ENCODE peak calls at places on chromosomes 12 and 14, in seven cellular contexts. One of them, this sample, is unnamed.

GRCh38 chr14:105021656-105022275 is 883 bp upstream of the CDCA4 start:
- DNase-seq in thoracic aorta: no peak
- DNase-seq in kidney epithelial cell: no peak
- DNase-seq in colonic mucosa: peak; percentile 66
- DNase-seq in PC-3: peak; percentile 21
- DNase-seq in Peyer's patch: peak; percentile 68
- DNase-seq in prostate gland: no peak
- DNase-seq in this sample: no peak

GRCh38 chr12:47891356-47891755 is 13.4 kb downstream of the VDR start:
- DNase-seq in Peyer's patch: no peak
- DNase-seq in thoracic aorta: no peak
- DNase-seq in prostate gland: no peak
- DNase-seq in colonic mucosa: no peak
- DNase-seq in PC-3: no peak
- DNase-seq in kidney epithelial cell: no peak
- DNase-seq in this sample: no peak

GRCh38 chr12:4447151-4447550 is 1.5 kb upstream of the FGF6 start:
- DNase-seq in PC-3: no peak
- DNase-seq in prostate gland: no peak
- DNase-seq in Peyer's patch: no peak
- DNase-seq in kidney epithelial cell: no peak
- DNase-seq in colonic mucosa: no peak
- DNase-seq in thoracic aorta: no peak
- DNase-seq in this sample: no peak

GRCh38 chr12:87836190-87836589 is 193.0 kb downstream of the C12orf50 start:
- DNase-seq in Peyer's patch: no peak
- DNase-seq in prostate gland: no peak
- DNase-seq in thoracic aorta: no peak
- DNase-seq in colonic mucosa: no peak
- DNase-seq in kidney epithelial cell: no peak
- DNase-seq in PC-3: no peak
- DNase-seq in this sample: no peak

GRCh38 chr14:45262637-45263036 is 9.6 kb upstream of the MIS18BP1 start:
- DNase-seq in PC-3: peak; percentile 45
- DNase-seq in colonic mucosa: no peak
- DNase-seq in kidney epithelial cell: no peak
- DNase-seq in Peyer's patch: no peak
- DNase-seq in prostate gland: no peak
- DNase-seq in thoracic aorta: no peak
- DNase-seq in this sample: no peak

GRCh38 chr14:79575032-79575431 is 636.3 kb downstream of the DIO2 start:
- DNase-seq in prostate gland: no peak
- DNase-seq in colonic mucosa: no peak
- DNase-seq in PC-3: no peak
- DNase-seq in kidney epithelial cell: no peak
- DNase-seq in thoracic aorta: no peak
- DNase-seq in Peyer's patch: no peak
- DNase-seq in this sample: no peak

GRCh38 chr12:23884909-23885308 is 64.6 kb downstream of the SOX5 start:
- DNase-seq in colonic mucosa: no peak
- DNase-seq in prostate gland: no peak
- DNase-seq in kidney epithelial cell: no peak
- DNase-seq in thoracic aorta: no peak
- DNase-seq in PC-3: no peak
- DNase-seq in Peyer's patch: no peak
- DNase-seq in this sample: no peak

GRCh38 chr12:122951406-122951805 is 14.9 kb downstream of the ABCB9 start:
- DNase-seq in colonic mucosa: peak; percentile 77
- DNase-seq in Peyer's patch: peak; percentile 64
- DNase-seq in PC-3: peak; percentile 84
- DNase-seq in thoracic aorta: no peak
- DNase-seq in prostate gland: no peak
- DNase-seq in kidney epithelial cell: peak; percentile 45
- DNase-seq in this sample: no peak

GRCh38 chr14:22974530-22975313 is 7.6 kb downstream of the AJUBA start:
- DNase-seq in PC-3: no peak
- DNase-seq in prostate gland: no peak
- DNase-seq in Peyer's patch: no peak
- DNase-seq in thoracic aorta: no peak
- DNase-seq in colonic mucosa: no peak
- DNase-seq in kidney epithelial cell: no peak
- DNase-seq in this sample: no peak

GRCh38 chr12:68932701-68933563 is at the start of gene CPM:
- DNase-seq in colonic mucosa: peak; percentile 86
- DNase-seq in thoracic aorta: no peak
- DNase-seq in PC-3: peak; percentile 72
- DNase-seq in prostate gland: peak; percentile 75
- DNase-seq in Peyer's patch: peak; percentile 88
- DNase-seq in kidney epithelial cell: peak; percentile 18
- DNase-seq in this sample: peak; percentile 53

GRCh38 chr12:27183342-27183741 is 60.7 kb upstream of the STK38L start:
- DNase-seq in PC-3: no peak
- DNase-seq in kidney epithelial cell: no peak
- DNase-seq in prostate gland: no peak
- DNase-seq in colonic mucosa: no peak
- DNase-seq in Peyer's patch: no peak
- DNase-seq in thoracic aorta: no peak
- DNase-seq in this sample: no peak

GRCh38 chr14:94679106-94679819 is 67.1 kb downstream of the SERPINA3 start:
- DNase-seq in kidney epithelial cell: no peak
- DNase-seq in colonic mucosa: no peak
- DNase-seq in Peyer's patch: no peak
- DNase-seq in prostate gland: no peak
- DNase-seq in PC-3: no peak
- DNase-seq in thoracic aorta: no peak
- DNase-seq in this sample: no peak

GRCh38 chr14:64779472-64779871 is 75.2 kb downstream of the PLEKHG3 start:
- DNase-seq in Peyer's patch: no peak
- DNase-seq in prostate gland: no peak
- DNase-seq in PC-3: no peak
- DNase-seq in thoracic aorta: no peak
- DNase-seq in kidney epithelial cell: no peak
- DNase-seq in colonic mucosa: no peak
- DNase-seq in this sample: no peak

GRCh38 chr14:98705826-98706225 is 566.2 kb downstream of the BCL11B start:
- DNase-seq in kidney epithelial cell: no peak
- DNase-seq in prostate gland: no peak
- DNase-seq in thoracic aorta: no peak
- DNase-seq in PC-3: no peak
- DNase-seq in colonic mucosa: no peak
- DNase-seq in Peyer's patch: no peak
- DNase-seq in this sample: no peak

GRCh38 chr14:103511022-103511693 is 11.5 kb downstream of the CKB start:
- DNase-seq in PC-3: no peak
- DNase-seq in colonic mucosa: no peak
- DNase-seq in prostate gland: no peak
- DNase-seq in Peyer's patch: peak; percentile 12
- DNase-seq in kidney epithelial cell: no peak
- DNase-seq in thoracic aorta: no peak
- DNase-seq in this sample: no peak

GRCh38 chr12:47547077-47547476 is 158.8 kb downstream of the RPAP3 start:
- DNase-seq in PC-3: peak; percentile 70
- DNase-seq in Peyer's patch: no peak
- DNase-seq in colonic mucosa: no peak
- DNase-seq in kidney epithelial cell: peak; percentile 9
- DNase-seq in thoracic aorta: no peak
- DNase-seq in prostate gland: no peak
- DNase-seq in this sample: no peak

GRCh38 chr12:62481843-62482540 is 15.4 kb downstream of the MON2 start:
- DNase-seq in prostate gland: no peak
- DNase-seq in kidney epithelial cell: no peak
- DNase-seq in thoracic aorta: no peak
- DNase-seq in PC-3: no peak
- DNase-seq in Peyer's patch: no peak
- DNase-seq in colonic mucosa: no peak
- DNase-seq in this sample: no peak

GRCh38 chr14:100019156-100019882 is 45.9 kb upstream of the EVL start:
- DNase-seq in colonic mucosa: no peak
- DNase-seq in kidney epithelial cell: no peak
- DNase-seq in prostate gland: no peak
- DNase-seq in thoracic aorta: no peak
- DNase-seq in Peyer's patch: no peak
- DNase-seq in PC-3: no peak
- DNase-seq in this sample: no peak

GRCh38 chr12:95742586-95742985 is 48.0 kb downstream of the NTN4 start:
- DNase-seq in thoracic aorta: no peak
- DNase-seq in Peyer's patch: no peak
- DNase-seq in prostate gland: peak; percentile 24
- DNase-seq in PC-3: no peak
- DNase-seq in colonic mucosa: no peak
- DNase-seq in kidney epithelial cell: no peak
- DNase-seq in this sample: no peak

GRCh38 chr14:38391334-38391733 is 135.4 kb upstream of the CLEC14A start:
- DNase-seq in thoracic aorta: no peak
- DNase-seq in PC-3: peak; percentile 49
- DNase-seq in colonic mucosa: no peak
- DNase-seq in kidney epithelial cell: no peak
- DNase-seq in prostate gland: no peak
- DNase-seq in Peyer's patch: no peak
- DNase-seq in this sample: no peak

GRCh38 chr14:80996049-80996901 is 40.9 kb downstream of the TSHR start:
- DNase-seq in PC-3: peak; percentile 83
- DNase-seq in prostate gland: peak; percentile 42
- DNase-seq in thoracic aorta: no peak
- DNase-seq in colonic mucosa: peak; percentile 24
- DNase-seq in Peyer's patch: no peak
- DNase-seq in kidney epithelial cell: peak; percentile 35
- DNase-seq in this sample: peak; percentile 15

GRCh38 chr12:116455540-116456306 is 103.5 kb upstream of the MAP1LC3B2 start:
- DNase-seq in colonic mucosa: peak; percentile 81
- DNase-seq in kidney epithelial cell: peak; percentile 82
- DNase-seq in Peyer's patch: peak; percentile 70
- DNase-seq in PC-3: peak; percentile 83
- DNase-seq in thoracic aorta: peak; percentile 90
- DNase-seq in prostate gland: peak; percentile 71
- DNase-seq in this sample: no peak

GRCh38 chr12:129753596-129753995 is 150.2 kb downstream of the TMEM132D start:
- DNase-seq in thoracic aorta: no peak
- DNase-seq in Peyer's patch: no peak
- DNase-seq in colonic mucosa: no peak
- DNase-seq in kidney epithelial cell: peak; percentile 10
- DNase-seq in prostate gland: no peak
- DNase-seq in PC-3: no peak
- DNase-seq in this sample: no peak

GRCh38 chr12:91562476-91562875 is 379.9 kb upstream of the DCN start:
- DNase-seq in kidney epithelial cell: no peak
- DNase-seq in thoracic aorta: no peak
- DNase-seq in colonic mucosa: no peak
- DNase-seq in Peyer's patch: no peak
- DNase-seq in prostate gland: no peak
- DNase-seq in PC-3: no peak
- DNase-seq in this sample: no peak

GRCh38 chr12:83378186-83378727 is 691.6 kb downstream of the TMTC2 start:
- DNase-seq in thoracic aorta: no peak
- DNase-seq in PC-3: no peak
- DNase-seq in colonic mucosa: no peak
- DNase-seq in prostate gland: no peak
- DNase-seq in Peyer's patch: no peak
- DNase-seq in kidney epithelial cell: no peak
- DNase-seq in this sample: no peak

GRCh38 chr12:49698619-49699545 is 8.3 kb downstream of the FMNL3 start:
- DNase-seq in Peyer's patch: no peak
- DNase-seq in kidney epithelial cell: peak; percentile 63
- DNase-seq in colonic mucosa: no peak
- DNase-seq in PC-3: peak; percentile 19
- DNase-seq in prostate gland: no peak
- DNase-seq in thoracic aorta: no peak
- DNase-seq in this sample: no peak

GRCh38 chr14:105483300-105484068 is 3.2 kb upstream of the CRIP1 start:
- DNase-seq in PC-3: peak; percentile 18
- DNase-seq in thoracic aorta: no peak
- DNase-seq in prostate gland: no peak
- DNase-seq in kidney epithelial cell: no peak
- DNase-seq in Peyer's patch: peak; percentile 82
- DNase-seq in colonic mucosa: peak; percentile 60
- DNase-seq in this sample: no peak

GRCh38 chr14:33555710-33556350 is 395.0 kb downstream of the EGLN3 start:
- DNase-seq in colonic mucosa: no peak
- DNase-seq in Peyer's patch: no peak
- DNase-seq in PC-3: no peak
- DNase-seq in prostate gland: no peak
- DNase-seq in kidney epithelial cell: no peak
- DNase-seq in thoracic aorta: no peak
- DNase-seq in this sample: no peak
- H3K36me3 ChIP-seq in colonic mucosa: no peaks in the 10 kb centered on the region
- H3K36me3 ChIP-seq in Peyer's patch: no peaks in the 10 kb centered on the region
- H3K36me3 ChIP-seq in PC-3: no peaks in the 10 kb centered on the region
- H3K36me3 ChIP-seq in prostate gland: no peaks in the 10 kb centered on the region
- H3K36me3 ChIP-seq in kidney epithelial cell: no peaks in the 10 kb centered on the region
- H3K36me3 ChIP-seq in thoracic aorta: no peaks in the 10 kb centered on the region
- H3K36me3 ChIP-seq in this sample: no peaks in the 10 kb centered on the region

GRCh38 chr12:132392389-132393244 is 63.2 kb upstream of the GALNT9 start:
- DNase-seq in colonic mucosa: no peak
- DNase-seq in thoracic aorta: no peak
- DNase-seq in prostate gland: no peak
- DNase-seq in PC-3: no peak
- DNase-seq in Peyer's patch: no peak
- DNase-seq in kidney epithelial cell: no peak
- DNase-seq in this sample: no peak
- H3K27me3 ChIP-seq in colonic mucosa: no peaks in the 10 kb centered on the region
- H3K27me3 ChIP-seq in thoracic aorta: no peaks in the 10 kb centered on the region
- H3K27me3 ChIP-seq in prostate gland: peaks cover 12% of the 10 kb centered on the region
- H3K27me3 ChIP-seq in PC-3: peaks cover 52% of the 10 kb centered on the region
- H3K27me3 ChIP-seq in Peyer's patch: no peaks in the 10 kb centered on the region
- H3K27me3 ChIP-seq in kidney epithelial cell: peaks cover 32% of the 10 kb centered on the region
- H3K27me3 ChIP-seq in this sample: no peaks in the 10 kb centered on the region

GRCh38 chr12:109494348-109494881 is 17.0 kb downstream of the UBE3B start:
- DNase-seq in thoracic aorta: no peak
- DNase-seq in colonic mucosa: no peak
- DNase-seq in prostate gland: no peak
- DNase-seq in kidney epithelial cell: no peak
- DNase-seq in PC-3: peak; percentile 56
- DNase-seq in Peyer's patch: no peak
- DNase-seq in this sample: no peak
- H3K36me3 ChIP-seq in thoracic aorta: peaks cover 70% of the 10 kb centered on the region
- H3K36me3 ChIP-seq in colonic mucosa: peaks cover 13% of the 10 kb centered on the region
- H3K36me3 ChIP-seq in prostate gland: peaks cover 9% of the 10 kb centered on the region
- H3K36me3 ChIP-seq in kidney epithelial cell: peaks cover 2% of the 10 kb centered on the region
- H3K36me3 ChIP-seq in PC-3: peaks cover 44% of the 10 kb centered on the region
- H3K36me3 ChIP-seq in Peyer's patch: peaks cover 85% of the 10 kb centered on the region
- H3K36me3 ChIP-seq in this sample: peaks cover 60% of the 10 kb centered on the region

DNA sequence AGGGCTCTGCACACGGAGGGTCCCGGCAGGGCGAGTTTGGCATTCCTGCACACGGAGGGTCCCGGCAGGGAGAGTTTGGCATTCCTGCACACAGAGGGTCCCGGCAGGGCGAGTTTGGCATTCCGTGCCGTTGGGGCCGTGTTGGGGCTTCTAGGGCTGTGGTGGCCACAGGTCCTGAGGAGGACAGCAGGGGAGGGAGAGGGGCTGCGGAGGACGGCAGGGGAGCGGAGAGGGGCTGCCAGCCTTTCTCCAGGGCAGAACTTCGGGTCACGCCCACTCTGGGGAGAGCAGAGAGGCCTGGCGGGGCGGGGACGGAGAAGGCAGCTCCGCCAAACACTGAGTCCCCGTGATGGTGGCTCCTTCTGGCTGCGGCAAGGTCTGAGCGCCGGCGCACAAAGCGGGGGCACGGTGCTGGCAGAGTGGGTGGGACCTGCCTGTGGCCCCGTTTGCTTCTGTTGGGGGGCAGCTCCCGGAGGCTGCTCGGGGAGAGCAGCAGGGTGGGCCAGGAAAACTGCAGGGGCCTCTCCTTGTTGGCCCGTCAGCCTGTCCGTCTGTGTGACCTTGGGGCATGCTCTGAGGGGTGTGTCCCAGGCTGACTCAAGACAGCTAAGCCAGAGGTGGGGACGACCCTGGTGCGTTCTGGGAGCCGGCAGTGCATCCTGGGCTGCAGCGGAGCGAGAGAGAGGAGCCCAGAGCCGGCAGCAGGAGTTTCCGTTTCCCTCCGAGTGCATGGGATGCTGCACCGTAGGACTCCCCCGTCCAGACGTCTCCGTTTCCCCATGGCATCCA is 60.2 kb downstream of the LRCOL1 start:
- DNase-seq in Peyer's patch: no peak
- DNase-seq in colonic mucosa: no peak
- DNase-seq in PC-3: no peak
- DNase-seq in kidney epithelial cell: no peak
- DNase-seq in prostate gland: no peak
- DNase-seq in thoracic aorta: no peak
- DNase-seq in this sample: no peak
- H3K27me3 ChIP-seq in Peyer's patch: no peaks in the 10 kb centered on the region
- H3K27me3 ChIP-seq in colonic mucosa: no peaks in the 10 kb centered on the region
- H3K27me3 ChIP-seq in PC-3: no peaks in the 10 kb centered on the region
- H3K27me3 ChIP-seq in kidney epithelial cell: peaks cover 29% of the 10 kb centered on the region
- H3K27me3 ChIP-seq in prostate gland: no peaks in the 10 kb centered on the region
- H3K27me3 ChIP-seq in thoracic aorta: no peaks in the 10 kb centered on the region
- H3K27me3 ChIP-seq in this sample: no peaks in the 10 kb centered on the region